ENCODE peak calls at places on chromosomes 2 and 18, in six cellular contexts. W, Y, F, Q, B and Z are unnamed samples.

GRCh38 chr2:241300000-241300399 is 15.5 kb downstream of the HDLBP start:
- DNase-seq in W (no peak), Y (no peak), F (no peak), Q (no peak), B (no peak), Z (no peak)

GRCh38 chr2:174438146-174438886 is 42.8 kb downstream of the SCRN3 start:
- DNase-seq in W (no peak), Y (no peak), F (no peak), Q (no peak), B (no peak), Z (no peak)

GRCh38 chr2:151258121-151258520 is 3.5 kb downstream of the RBM43 start:
- DNase-seq in W (peak; percentile 88), Y (peak; percentile 85), F (peak; percentile 83), Q (no peak), B (no peak), Z (peak; percentile 83)

GRCh38 chr2:223084873-223085272 is 32.9 kb downstream of the KCNE4 start:
- DNase-seq in W (peak; percentile 15), Y (peak; percentile 33), F (no peak), Q (no peak), B (no peak), Z (peak; percentile 39)

GRCh38 chr2:150167711-150168110 is 319.8 kb downstream of the RND3 start:
- DNase-seq in W (peak; percentile 46), Y (peak; percentile 53), F (peak; percentile 63), Q (no peak), B (no peak), Z (peak; percentile 69)

GRCh38 chr18:12005542-12006487 is 24.5 kb downstream of the IMPA2 start:
- DNase-seq in W (peak; percentile 88), Y (peak; percentile 58), F (no peak), Q (peak; percentile 25), B (no peak), Z (no peak)

GRCh38 chr2:169877406-169877805 is 50.2 kb downstream of the UBR3 start:
- DNase-seq in W (peak; percentile 31), Y (peak; percentile 31), F (peak; percentile 41), Q (no peak), B (no peak), Z (peak; percentile 24)

GRCh38 chr2:113116100-113116958 is 11.1 kb upstream of the IL1RN start:
- DNase-seq in W (peak; percentile 61), Y (peak; percentile 21), F (no peak), Q (no peak), B (no peak), Z (no peak)

GRCh38 chr2:200673191-200673590 is 87.4 kb downstream of the AOX1 start:
- DNase-seq in W (no peak), Y (no peak), F (no peak), Q (no peak), B (no peak), Z (no peak)
- TF ChIP-seq CTCF in W (no peak), Y (no peak), F (no peak), Q (no peak), B (no peak), Z (no peak)

GRCh38 chr2:63844616-63845015 is 2.9 kb downstream of the UGP2 start:
- DNase-seq in W (no peak), Y (no peak), F (no peak), Q (no peak), B (no peak), Z (no peak)

GRCh38 chr2:63849381-63850203 is 7.9 kb downstream of the UGP2 start:
- DNase-seq in W (no peak), Y (no peak), F (no peak), Q (no peak), B (no peak), Z (peak; percentile 54)

GRCh38 chr2:63845866-63846265 is 4.2 kb downstream of the UGP2 start:
- DNase-seq in W (no peak), Y (no peak), F (no peak), Q (no peak), B (no peak), Z (no peak)

GRCh38 chr2:63843791-63844190 is 2.1 kb downstream of the UGP2 start:
- DNase-seq in W (no peak), Y (no peak), F (no peak), Q (no peak), B (no peak), Z (no peak)

GRCh38 chr2:63846487-63846886 is 4.8 kb downstream of the UGP2 start:
- DNase-seq in W (no peak), Y (peak; percentile 33), F (no peak), Q (no peak), B (no peak), Z (no peak)
- H3K4me3 ChIP-seq in W (no peak overlapping the region), Y (no peak overlapping the region), F (no peak overlapping the region), Q (no peak overlapping the region), B (no peak overlapping the region), Z (no peak overlapping the region)

GRCh38 chr2:74551942-74552913 is 1.5 kb downstream of the LOXL3 start:
- DNase-seq in W (no peak), Y (no peak), F (no peak), Q (no peak), B (no peak), Z (no peak)
- TF ChIP-seq CTCF in W (no peak), Y (no peak), F (no peak), Q (no peak), B (no peak), Z (no peak)

GRCh38 chr2:98907966-98908905 is 27.8 kb downstream of the CRACDL start:
- DNase-seq in W (peak; percentile 40), Y (no peak), F (no peak), Q (peak; percentile 13), B (no peak), Z (no peak)

GRCh38 chr2:98909381-98910211 is 26.4 kb downstream of the CRACDL start:
- DNase-seq in W (peak; percentile 35), Y (peak; percentile 85), F (peak; percentile 79), Q (peak; percentile 70), B (no peak), Z (peak; percentile 76)

GRCh38 chr2:98908909-98909308 is 27.1 kb downstream of the CRACDL start:
- DNase-seq in W (peak; percentile 43), Y (peak; percentile 62), F (peak; percentile 12), Q (peak; percentile 2), B (no peak), Z (peak; percentile 46)

GRCh38 chr2:98910349-98911125 is 25.5 kb downstream of the CRACDL start:
- DNase-seq in W (no peak), Y (no peak), F (no peak), Q (peak; percentile 29), B (no peak), Z (no peak)

GRCh38 chr2:98907385-98907784 is 28.6 kb downstream of the CRACDL start:
- DNase-seq in W (no peak), Y (no peak), F (no peak), Q (peak; percentile 15), B (no peak), Z (no peak)
- H3K4me3 ChIP-seq in W (no peak overlapping the region), Y (no peak overlapping the region), F (no peak overlapping the region), Q (no peak overlapping the region), B (no peak overlapping the region), Z (no peak overlapping the region)

DNA sequence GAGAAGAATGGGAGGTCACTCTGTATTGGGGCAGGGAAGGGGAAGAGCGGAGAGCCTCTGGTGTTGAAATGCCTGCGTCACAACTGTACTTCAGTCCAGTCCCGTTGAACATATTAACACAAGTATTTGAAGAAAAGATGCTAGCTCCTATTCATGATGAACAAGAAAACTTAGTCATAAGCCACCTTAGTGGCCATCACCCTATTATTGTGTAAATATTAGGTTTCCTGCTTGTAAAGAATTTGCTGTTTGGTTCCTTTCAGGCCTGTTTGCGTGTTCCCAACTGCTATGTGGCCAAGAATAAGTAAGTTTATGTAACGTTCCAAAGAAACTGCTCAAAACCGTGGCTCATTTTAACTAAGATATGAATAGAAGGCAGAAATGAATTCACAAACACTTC is 204.3 kb downstream of the ZNF385B start:
- DNase-seq in W (no peak), Y (no peak), F (no peak), Q (no peak), B (no peak), Z (no peak)
- TF ChIP-seq CTCF in W (no peak), Y (no peak), F (no peak), Q (no peak), B (no peak), Z (no peak)

GRCh38 chr2:232633413-232634318 is at the start of gene EFHD1:
- DNase-seq in W (peak; percentile 70), Y (peak; percentile 17), F (peak; percentile 78), Q (peak; percentile 88), B (no peak), Z (peak; percentile 61)

GRCh38 chr2:232634319-232635150 is 1.1 kb downstream of the EFHD1 start:
- DNase-seq in W (no peak), Y (no peak), F (no peak), Q (no peak), B (no peak), Z (no peak)

GRCh38 chr2:232632904-232633412 is 446 bp upstream of the EFHD1 start:
- DNase-seq in W (no peak), Y (peak; percentile 11), F (peak; percentile 67), Q (peak; percentile 79), B (no peak), Z (peak; percentile 18)

GRCh38 chr2:232629201-232629475 is 4.3 kb upstream of the EFHD1 start:
- DNase-seq in W (no peak), Y (no peak), F (peak; percentile 62), Q (no peak), B (no peak), Z (no peak)

GRCh38 chr2:232632229-232632903 is 1.0 kb upstream of the EFHD1 start:
- DNase-seq in W (no peak), Y (no peak), F (peak; percentile 44), Q (no peak), B (no peak), Z (no peak)
- H3K4me3 ChIP-seq in W (peak overlapping the region; percentile 48), Y (peak overlapping the region; percentile 39), F (peak overlapping the region; percentile 61), Q (peak overlapping the region; percentile 77), B (peak overlapping the region; percentile 77), Z (peak overlapping the region; percentile 52)

DNA sequence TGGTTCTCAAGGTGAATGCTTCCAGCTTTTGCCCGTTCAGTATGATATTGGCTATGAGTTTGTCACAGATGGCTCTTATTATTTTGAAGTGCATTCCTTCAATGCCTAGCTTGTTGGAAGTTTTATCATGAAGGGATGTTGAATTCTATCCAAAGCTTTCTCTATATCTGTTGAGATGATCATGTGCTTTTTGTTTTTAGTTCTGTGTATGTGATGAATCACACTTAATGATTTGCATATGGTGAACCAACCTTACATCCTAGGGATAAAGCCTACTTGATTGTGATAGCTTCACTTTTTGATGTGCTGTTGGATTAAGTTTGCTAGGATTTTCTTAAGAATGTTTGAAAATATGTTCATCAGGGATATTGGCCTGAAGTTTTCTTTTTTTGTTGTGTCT is 112.1 kb downstream of the MBD2 start:
- DNase-seq in W (no peak), Y (peak; percentile 82), F (peak; percentile 4), Q (no peak), B (no peak), Z (no peak)
- TF ChIP-seq CTCF in W (no peak), Y (no peak), F (no peak), Q (no peak), B (no peak), Z (no peak)

GRCh38 chr2:125106710-125107109 is 1081.6 kb downstream of the CNTNAP5 start:
- DNase-seq in W (no peak), Y (no peak), F (no peak), Q (no peak), B (no peak), Z (no peak)
- H3K4me3 ChIP-seq in W (no peak overlapping the region), Y (no peak overlapping the region), F (no peak overlapping the region), Q (no peak overlapping the region), B (no peak overlapping the region), Z (no peak overlapping the region)

GRCh38 chr2:61176755-61177726 is 15.1 kb downstream of the C2orf74 start:
- DNase-seq in W (peak; percentile 91), Y (peak; percentile 85), F (peak; percentile 94), Q (peak; percentile 99), B (peak; percentile 51), Z (peak; percentile 93)
- TF ChIP-seq CTCF in W (no peak), Y (no peak), F (no peak), Q (no peak), B (no peak), Z (no peak)

GRCh38 chr2:120231974-120232635 is 8.9 kb upstream of the TMEM185B start:
- DNase-seq in W (peak; percentile 45), Y (peak; percentile 50), F (peak; percentile 75), Q (peak; percentile 81), B (no peak), Z (no peak)
- H3K4me3 ChIP-seq in W (peak overlapping the region; percentile 14), Y (peak overlapping the region; percentile 50), F (peak overlapping the region; percentile 48), Q (peak overlapping the region; percentile 69), B (peak overlapping the region; percentile 68), Z (peak overlapping the region; percentile 8)